ENCODE peak calls at places on chromosome 18, in four cellular contexts. F, W, A and Z are unnamed samples.

GRCh38 chr18:56112984-56113383 is 525.0 kb upstream of the TCF4 start:
- DNase-seq in F (no peak), W (no peak), A (no peak), Z (no peak)

GRCh38 chr18:48044944-48045343 is 114.5 kb upstream of the SMAD2 start:
- DNase-seq in F (no peak), W (no peak), A (no peak), Z (no peak)

GRCh38 chr18:63339920-63340484 is 20.4 kb upstream of the BCL2 start:
- DNase-seq in F (peak; percentile 41), W (no peak), A (peak; percentile 56), Z (peak; percentile 36)

GRCh38 chr18:12608292-12608691 is 49.6 kb downstream of the SPIRE1 start:
- DNase-seq in F (peak; percentile 78), W (no peak), A (peak; percentile 56), Z (no peak)

GRCh38 chr18:22667616-22668422 is 250.1 kb upstream of the CTAGE1 start:
- DNase-seq in F (peak; percentile 99), W (no peak), A (peak; percentile 89), Z (no peak)

GRCh38 chr18:31478688-31479087 is 19.3 kb upstream of the DSG2 start:
- DNase-seq in F (no peak), W (no peak), A (no peak), Z (no peak)

GRCh38 chr18:596288-596881 is 403 bp upstream of the CLUL1 start:
- DNase-seq in F (no peak), W (no peak), A (peak; percentile 42), Z (no peak)

GRCh38 chr18:61579581-61579980 is 246.4 kb downstream of the CDH20 start:
- DNase-seq in F (no peak), W (no peak), A (no peak), Z (no peak)

GRCh38 chr18:49843131-49843530 is 29.8 kb upstream of the ACAA2 start:
- DNase-seq in F (no peak), W (no peak), A (no peak), Z (no peak)

GRCh38 chr18:40035951-40036350 is 1919.1 kb upstream of the PIK3C3 start:
- DNase-seq in F (no peak), W (no peak), A (no peak), Z (no peak)

GRCh38 chr18:8812631-8813030 is 107.3 kb downstream of the MTCL1 start:
- DNase-seq in F (peak; percentile 86), W (no peak), A (no peak), Z (no peak)

GRCh38 chr18:13232971-13233565 is 14.5 kb downstream of the LDLRAD4 start:
- DNase-seq in F (no peak), W (no peak), A (no peak), Z (no peak)

GRCh38 chr18:48872234-48873145 is 78.3 kb downstream of the SMAD7 start:
- DNase-seq in F (peak; percentile 45), W (no peak), A (no peak), Z (no peak)

GRCh38 chr18:361941-362913 is 94.4 kb upstream of the THOC1 start:
- DNase-seq in F (peak; percentile 81), W (no peak), A (peak; percentile 72), Z (no peak)

GRCh38 chr18:2070636-2071035 is 500.7 kb downstream of the METTL4 start:
- DNase-seq in F (no peak), W (no peak), A (no peak), Z (no peak)

GRCh38 chr18:47847635-47848034 is 82.8 kb downstream of the SMAD2 start:
- DNase-seq in F (no peak), W (no peak), A (peak; percentile 55), Z (no peak)

GRCh38 chr18:24200494-24200893 is 61.6 kb downstream of the CABYR start:
- DNase-seq in F (no peak), W (no peak), A (no peak), Z (no peak)

GRCh38 chr18:61651145-61651879 is 241.5 kb downstream of the RNF152 start:
- DNase-seq in F (no peak), W (no peak), A (no peak), Z (no peak)

GRCh38 chr18:33495278-33495677 is 54.8 kb upstream of the CCDC178 start:
- DNase-seq in F (peak; percentile 13), W (no peak), A (peak; percentile 52), Z (no peak)
- TF ChIP-seq CTCF in F (peak; percentile 30), W (peak; percentile 41), A (peak; percentile 52), Z (no peak)

GRCh38 chr18:10515456-10515855 is 10.4 kb upstream of the NAPG start:
- DNase-seq in F (no peak), W (no peak), A (no peak), Z (no peak)

GRCh38 chr18:10514621-10515020 is 11.2 kb upstream of the NAPG start:
- DNase-seq in F (no peak), W (no peak), A (no peak), Z (no peak)

GRCh38 chr18:10518595-10519273 is 7.1 kb upstream of the NAPG start:
- DNase-seq in F (peak; percentile 36), W (peak; percentile 69), A (peak; percentile 75), Z (no peak)

GRCh38 chr18:10516078-10516477 is 9.7 kb upstream of the NAPG start:
- DNase-seq in F (no peak), W (no peak), A (no peak), Z (no peak)

DNA sequence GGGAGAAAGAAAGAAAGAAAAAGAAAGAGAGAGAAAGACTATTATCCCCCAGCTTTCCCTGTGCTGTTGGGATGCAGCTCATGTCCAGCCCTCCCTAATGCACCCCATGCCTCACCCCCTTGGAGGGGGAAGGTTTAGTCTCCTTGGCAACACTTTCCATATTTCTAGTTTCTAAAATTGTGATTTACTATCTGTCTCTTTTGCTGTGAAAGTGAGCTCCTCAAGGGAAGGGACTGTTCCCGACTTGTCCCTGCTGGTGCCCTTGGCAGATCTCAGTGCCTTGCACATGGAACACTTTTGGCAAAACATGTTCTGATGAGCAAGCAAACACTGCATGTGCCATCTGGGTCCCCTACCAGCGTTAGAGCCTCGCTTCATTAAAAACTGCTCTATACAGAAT is 11.7 kb upstream of the NAPG start:
- DNase-seq in F (no peak), W (no peak), A (no peak), Z (no peak)
- H3K27ac ChIP-seq in F (no peak overlapping the region), W (no peak overlapping the region), A (no peak overlapping the region), Z (no peak overlapping the region)

DNA sequence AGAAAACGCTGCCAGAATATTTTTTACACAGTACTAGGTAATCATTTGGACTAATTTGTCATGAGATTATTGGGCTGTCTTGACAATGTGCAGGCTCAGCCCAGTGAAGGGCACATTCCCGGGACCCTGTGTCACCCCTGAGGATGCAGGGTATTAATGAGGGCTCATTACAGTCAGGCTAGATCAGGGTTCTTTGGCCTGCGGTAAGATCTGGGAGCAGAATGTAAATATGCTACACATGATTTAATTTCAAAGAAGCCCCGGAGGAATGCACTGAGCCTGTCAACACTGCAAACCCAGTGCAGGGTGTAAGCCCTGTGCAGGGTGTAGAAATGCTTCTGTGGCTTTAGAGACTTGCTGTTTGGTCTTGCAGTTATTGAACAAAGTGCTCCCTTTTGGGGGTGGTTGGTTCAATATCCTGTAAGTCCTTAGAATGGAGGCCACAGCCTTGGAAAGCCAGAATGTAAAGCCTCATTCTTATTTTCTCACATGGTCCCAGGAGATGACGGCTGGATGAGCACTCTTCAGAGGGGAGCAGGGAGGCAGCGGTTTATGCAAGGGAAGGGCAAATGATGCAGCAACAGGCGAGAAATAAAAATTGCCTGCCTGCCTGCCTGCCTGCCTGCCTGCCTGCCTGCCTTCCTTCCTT is 148.6 kb downstream of the VAPA start:
- DNase-seq in F (peak; percentile 53), W (no peak), A (peak; percentile 45), Z (no peak)
- H3K9me3 ChIP-seq in F (no peaks in the 10 kb centered on the region), W (no peaks in the 10 kb centered on the region), A (no peaks in the 10 kb centered on the region), Z (no peaks in the 10 kb centered on the region)

DNA sequence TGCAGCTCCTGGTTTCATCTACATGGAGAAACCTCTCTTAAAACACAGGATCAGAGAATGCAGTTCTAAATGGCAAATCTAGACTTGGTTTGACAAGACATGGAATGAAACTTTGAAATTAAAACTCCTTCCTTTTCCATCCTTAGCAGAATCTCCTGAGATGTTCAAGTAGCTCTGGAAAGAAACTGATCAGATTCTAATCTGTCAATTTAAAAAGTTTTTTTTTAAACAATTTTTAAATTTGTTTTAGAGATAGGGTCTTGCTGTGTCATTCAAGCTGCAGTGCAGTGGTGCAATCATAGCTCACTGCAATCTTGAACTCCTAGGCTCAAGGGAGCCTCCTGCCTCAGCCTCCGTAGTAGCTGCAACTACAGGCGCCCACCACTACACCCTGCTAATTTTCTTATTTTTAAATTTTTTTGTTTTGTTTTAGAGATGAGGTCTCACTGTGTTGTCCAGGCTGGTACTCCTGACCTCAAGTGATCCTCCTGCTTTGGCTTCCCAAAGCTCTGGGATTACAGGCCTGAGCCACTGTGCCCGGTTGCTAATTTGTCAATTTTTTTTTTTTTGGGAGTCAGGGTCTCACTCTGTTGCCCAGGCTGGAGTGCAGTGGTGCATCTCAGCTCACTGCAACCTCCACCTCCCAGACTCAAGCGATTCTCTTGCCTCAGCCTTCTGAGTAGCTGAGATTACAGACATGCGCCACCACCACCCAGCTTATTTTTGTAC is 216.7 kb downstream of the TGIF1 start:
- DNase-seq in F (no peak), W (no peak), A (no peak), Z (no peak)
- TF ChIP-seq CTCF in F (no peak), W (peak; percentile 5), A (no peak), Z (peak; percentile 36)

DNA sequence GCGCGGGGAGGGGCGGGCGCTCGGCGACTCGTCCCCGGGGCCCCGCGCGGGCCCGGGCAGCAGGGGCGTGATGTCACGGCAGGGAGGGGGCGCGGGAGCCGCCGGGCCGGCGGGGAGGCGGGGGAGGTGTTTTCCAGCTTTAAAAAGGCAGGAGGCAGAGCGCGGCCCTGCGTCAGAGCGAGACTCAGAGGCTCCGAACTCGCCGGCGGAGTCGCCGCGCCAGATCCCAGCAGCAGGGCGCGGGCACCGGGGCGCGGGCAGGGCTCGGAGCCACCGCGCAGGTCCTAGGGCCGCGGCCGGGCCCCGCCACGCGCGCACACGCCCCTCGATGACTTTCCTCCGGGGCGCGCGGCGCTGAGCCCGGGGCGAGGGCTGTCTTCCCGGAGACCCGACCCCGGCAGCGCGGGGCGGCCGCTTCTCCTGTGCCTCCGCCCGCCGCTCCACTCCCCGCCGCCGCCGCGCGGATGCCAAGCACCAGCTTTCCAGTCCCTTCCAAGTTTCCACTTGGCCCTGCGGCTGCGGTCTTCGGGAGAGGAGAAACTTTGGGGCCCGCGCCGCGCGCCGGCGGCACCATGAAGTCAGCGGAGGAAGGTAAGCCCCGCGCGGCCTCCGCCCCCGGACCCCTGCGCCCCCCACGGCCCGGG is at the start of gene NFATC1:
- DNase-seq in F (peak; percentile 67), W (peak; percentile 89), A (peak; percentile 85), Z (peak; percentile 64)
- H3K27ac ChIP-seq in F (no peak within 1 kb of the TSS), W (peak within 1 kb of the TSS; percentile 92), A (no peak within 1 kb of the TSS), Z (peak within 1 kb of the TSS; percentile 21)